ENCODE peak calls at places on chromosomes 11 and 22, in four cellular contexts. C is lung, V is cardiac muscle cell, G is tibial nerve. K is an unnamed sample.

GRCh38 chr22:40512426-40513136 is 123.9 kb downstream of the MRTFA start:
- DNase-seq in C (no peak), V (no peak), G (no peak), K (no peak)

GRCh38 chr11:24697722-24698121 is 200.9 kb downstream of the LUZP2 start:
- DNase-seq in C (no peak), V (no peak), G (no peak), K (no peak)

GRCh38 chr11:14249121-14249963 is 109.6 kb downstream of the RRAS2 start:
- DNase-seq in C (peak; percentile 68), V (peak; percentile 79), G (peak; percentile 27), K (peak; percentile 62)

GRCh38 chr11:74532496-74533246 is 39.1 kb upstream of the LIPT2 start:
- DNase-seq in C (no peak), V (no peak), G (no peak), K (no peak)

GRCh38 chr11:50078001-50078400 is 45.3 kb downstream of the OR4C45 start:
- DNase-seq in C (no peak), V (no peak), G (no peak), K (no peak)

GRCh38 chr11:57324154-57324885 is 432 bp downstream of the TNKS1BP1 start:
- DNase-seq in C (peak; percentile 49), V (peak; percentile 76), G (no peak), K (no peak)

GRCh38 chr22:25113316-25113721 is 86.3 kb upstream of the CRYBB3 start:
- DNase-seq in C (peak; percentile 48), V (no peak), G (no peak), K (no peak)

GRCh38 chr22:49372111-49372529 is 455.6 kb downstream of the BRD1 start:
- DNase-seq in C (no peak), V (no peak), G (no peak), K (no peak)

GRCh38 chr11:35418282-35418846 is 994 bp downstream of the SLC1A2 start:
- DNase-seq in C (no peak), V (peak; percentile 15), G (no peak), K (no peak)

GRCh38 chr11:455566-456147 is 5.6 kb downstream of the PTDSS2 start:
- DNase-seq in C (no peak), V (no peak), G (no peak), K (no peak)

GRCh38 chr22:36328635-36329216 is 59.0 kb downstream of the MYH9 start:
- DNase-seq in C (peak; percentile 57), V (peak; percentile 36), G (no peak), K (peak; percentile 52)

GRCh38 chr22:37139762-37140161 is 10.0 kb downstream of the IL2RB start:
- DNase-seq in C (no peak), V (no peak), G (no peak), K (no peak)

GRCh38 chr11:112481893-112482292 is 221.2 kb upstream of the PLET1 start:
- DNase-seq in C (no peak), V (no peak), G (no peak), K (no peak)

GRCh38 chr11:112581747-112582146 is 321.1 kb upstream of the PLET1 start:
- DNase-seq in C (no peak), V (no peak), G (no peak), K (no peak)

GRCh38 chr22:29938285-29938693 is 55.3 kb downstream of the MTMR3 start:
- DNase-seq in C (no peak), V (no peak), G (no peak), K (no peak)

GRCh38 chr11:75583710-75584658 is 21.9 kb downstream of the SERPINH1 start:
- DNase-seq in C (peak; percentile 68), V (peak; percentile 76), G (peak; percentile 47), K (no peak)

GRCh38 chr11:690738-691633 is 4.0 kb downstream of the DEAF1 start:
- DNase-seq in C (no peak), V (no peak), G (no peak), K (no peak)

GRCh38 chr11:35073691-35074382 is 65.1 kb upstream of the CD44 start:
- DNase-seq in C (no peak), V (no peak), G (no peak), K (no peak)

GRCh38 chr11:117874253-117874909 is 2.1 kb downstream of the FXYD6 start:
- DNase-seq in C (no peak), V (no peak), G (no peak), K (no peak)

GRCh38 chr11:117875397-117876048 is 935 bp downstream of the FXYD6 start:
- DNase-seq in C (no peak), V (peak; percentile 42), G (no peak), K (peak; percentile 29)

GRCh38 chr11:117876049-117876340 is 463 bp downstream of the FXYD6 start:
- DNase-seq in C (no peak), V (no peak), G (no peak), K (no peak)

GRCh38 chr11:117873828-117874125 is 2.7 kb downstream of the FXYD6 start:
- DNase-seq in C (no peak), V (no peak), G (no peak), K (no peak)

DNA sequence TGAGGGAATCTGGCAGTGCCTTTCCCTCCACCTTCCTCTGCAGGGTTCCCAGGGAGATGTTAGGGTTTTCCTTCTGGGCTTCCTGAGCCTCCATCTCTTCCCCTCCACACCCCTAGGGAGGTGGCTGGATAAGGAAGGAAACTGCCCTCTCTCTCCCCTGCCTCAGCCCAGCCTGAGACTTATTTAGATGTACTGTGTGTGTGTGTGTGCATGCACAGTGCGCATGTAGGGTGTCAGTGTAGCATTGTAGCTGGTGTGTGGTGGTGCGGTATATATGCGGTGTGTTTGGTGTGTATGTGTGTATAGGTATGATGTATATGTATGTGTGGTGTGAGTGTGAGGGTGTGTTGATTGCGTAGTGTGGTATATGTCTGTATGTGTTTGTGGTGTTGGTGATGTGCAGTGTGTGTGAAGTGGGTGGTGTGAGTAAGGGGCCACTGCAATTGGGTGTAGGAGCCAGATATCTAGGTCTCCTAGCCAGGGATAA is 1.5 kb downstream of the FXYD6 start:
- DNase-seq in C (no peak), V (no peak), G (no peak), K (no peak)
- H3K27me3 ChIP-seq in C (no peaks in the 10 kb centered on the region), V (no peaks in the 10 kb centered on the region), G (peaks cover 58% of the 10 kb centered on the region), K (peaks cover 23% of the 10 kb centered on the region)

DNA sequence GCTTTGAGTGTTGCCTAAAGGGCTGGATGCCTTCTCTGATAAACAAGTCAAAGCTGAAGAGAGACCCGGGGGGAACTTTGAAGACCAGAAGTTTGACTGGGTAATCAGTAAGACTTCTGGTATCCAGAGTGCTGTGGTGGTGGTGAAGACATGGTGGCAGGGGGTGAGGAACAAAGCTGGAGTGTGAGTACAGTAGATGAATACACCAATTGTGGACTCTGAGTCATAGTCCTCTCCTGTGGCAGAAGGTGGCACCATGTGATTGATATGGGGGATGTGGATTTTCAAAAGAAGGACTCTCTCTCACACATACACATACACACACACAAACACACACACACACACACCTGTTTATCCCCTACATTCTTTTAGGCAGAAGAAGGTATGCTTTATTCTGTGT is 12.3 kb downstream of the MS4A6A start:
- DNase-seq in C (no peak), V (no peak), G (no peak), K (no peak)
- H3K4me3 ChIP-seq in C (no peak overlapping the region), V (no peak overlapping the region), G (no peak overlapping the region), K (no peak overlapping the region)

GRCh38 chr11:128716231-128716630 is 22.4 kb downstream of the FLI1 start:
- DNase-seq in C (no peak), V (no peak), G (no peak), K (no peak)

GRCh38 chr11:128716661-128717210 is 22.9 kb downstream of the FLI1 start:
- DNase-seq in C (no peak), V (no peak), G (no peak), K (no peak)

GRCh38 chr11:128719556-128719824 is 25.6 kb downstream of the FLI1 start:
- DNase-seq in C (no peak), V (no peak), G (no peak), K (no peak)

GRCh38 chr11:128717581-128717980 is 23.7 kb downstream of the FLI1 start:
- DNase-seq in C (no peak), V (no peak), G (no peak), K (no peak)

DNA sequence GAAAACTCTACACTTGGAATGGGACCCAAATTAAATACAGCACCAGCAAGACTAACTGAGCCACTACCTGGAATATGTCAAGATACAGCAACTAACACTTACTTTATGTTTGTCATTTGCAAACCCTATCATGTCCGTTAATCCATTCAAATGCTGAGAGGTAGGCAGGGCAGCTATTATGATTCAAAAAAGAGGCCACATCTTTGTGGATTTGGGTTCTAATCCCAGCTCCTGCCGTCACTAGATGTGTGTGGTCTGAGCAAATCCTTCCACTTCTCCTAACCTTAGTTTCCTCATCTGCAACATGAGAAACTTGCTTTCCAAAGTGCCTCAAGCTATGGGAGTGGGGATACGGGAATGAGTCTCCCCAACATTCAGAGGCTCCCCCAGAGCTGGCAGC is 24.2 kb downstream of the FLI1 start:
- DNase-seq in C (no peak), V (no peak), G (no peak), K (no peak)
- H3K27me3 ChIP-seq in C (no peaks in the 10 kb centered on the region), V (peaks cover 49% of the 10 kb centered on the region), G (no peaks in the 10 kb centered on the region), K (no peaks in the 10 kb centered on the region)

GRCh38 chr11:108666373-108666772 is 1.5 kb downstream of the DDX10 start:
- DNase-seq in C (no peak), V (no peak), G (no peak), K (no peak)

GRCh38 chr11:108662700-108663099 is 2.2 kb upstream of the DDX10 start:
- DNase-seq in C (no peak), V (no peak), G (no peak), K (no peak)

GRCh38 chr11:108664241-108664640 is 628 bp upstream of the DDX10 start:
- DNase-seq in C (no peak), V (no peak), G (no peak), K (no peak)

GRCh38 chr11:108664730-108665525 is at the start of gene DDX10:
- DNase-seq in C (peak; percentile 97), V (peak; percentile 99), G (peak; percentile 97), K (peak; percentile 99)

DNA sequence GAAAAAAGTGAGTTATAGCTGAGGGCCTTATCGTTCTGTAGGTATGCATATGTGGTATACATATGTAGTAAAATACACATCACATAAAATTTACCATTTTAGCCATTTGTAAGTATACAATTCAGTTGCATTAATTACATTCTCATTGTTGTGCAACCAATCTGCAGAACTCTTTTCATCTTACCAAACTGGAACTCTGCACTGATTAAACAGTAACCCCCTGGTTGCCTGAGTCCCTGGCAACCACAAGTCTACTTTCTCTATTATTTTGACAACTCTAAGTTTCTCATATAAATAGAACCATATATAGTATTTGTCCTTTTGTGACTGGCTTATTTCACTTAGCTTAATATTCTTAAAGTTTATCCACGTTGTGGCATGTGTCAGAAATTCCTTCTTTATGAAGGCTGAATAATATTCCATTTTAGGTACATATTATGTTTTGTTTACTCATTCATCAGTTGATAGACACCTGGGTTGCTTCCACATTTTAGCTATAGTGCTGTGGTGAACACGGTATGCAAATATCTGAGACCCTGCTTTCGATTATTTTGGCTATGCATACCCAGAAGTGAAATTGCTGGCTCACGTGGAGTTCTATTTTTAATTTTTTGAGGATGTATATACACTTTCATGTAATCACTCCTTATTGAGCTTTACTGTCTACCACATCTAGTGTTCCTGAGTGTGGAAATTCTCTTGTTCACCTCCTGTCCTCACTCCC is 1.6 kb upstream of the DDX10 start:
- DNase-seq in C (no peak), V (no peak), G (no peak), K (no peak)
- H3K4me3 ChIP-seq in C (no peak overlapping the region), V (no peak overlapping the region), G (no peak overlapping the region), K (no peak overlapping the region)

GRCh38 chr11:19802773-19803293 is 90.2 kb downstream of the NAV2 start:
- DNase-seq in C (no peak), V (no peak), G (no peak), K (no peak)
- H3K27me3 ChIP-seq in C (no peaks in the 10 kb centered on the region), V (peaks cover 4% of the 10 kb centered on the region), G (no peaks in the 10 kb centered on the region), K (no peaks in the 10 kb centered on the region)

DNA sequence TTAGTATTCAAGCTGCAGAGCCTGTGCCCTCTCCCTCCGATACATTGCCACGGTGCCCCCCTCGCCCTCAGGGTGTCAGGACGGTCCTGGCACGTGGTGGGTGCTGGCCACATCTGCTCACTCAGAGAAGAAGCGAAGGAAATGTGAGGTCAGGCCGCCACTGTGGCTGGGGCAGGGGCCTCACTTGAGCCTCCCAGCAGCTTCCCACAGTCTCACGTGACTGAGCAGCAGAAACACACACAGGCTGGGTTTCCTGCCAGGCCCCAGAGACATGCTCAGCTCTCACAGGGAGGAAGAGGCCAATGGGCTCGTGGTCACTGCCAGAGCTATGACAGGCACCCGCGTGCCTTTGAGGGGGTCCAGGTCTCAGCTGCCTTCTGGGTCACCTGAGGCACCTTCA is 37.9 kb upstream of the PRR5 start:
- DNase-seq in C (peak; percentile 54), V (no peak), G (no peak), K (peak; percentile 51)
- H3K4me3 ChIP-seq in C (no peak overlapping the region), V (no peak overlapping the region), G (no peak overlapping the region), K (no peak overlapping the region)

K was measured in CD8-positive, alpha-beta T cell.